ENCODE peak calls at places on chromosomes 5 and 9, in five cellular contexts. R is GM12878, Z is H1, J is HepG2, L is NT2/D1. A is an unnamed sample.

GRCh38 chr5:68415177-68416085 is 199.9 kb downstream of the PIK3R1 start:
- DNase-seq in R (no peak), Z (no peak), J (no peak), L (no peak), A (no peak)

GRCh38 chr5:77208507-77209163 is 1.8 kb upstream of the PDE8B start:
- DNase-seq in R (no peak), Z (no peak), J (no peak), L (no peak), A (no peak)

GRCh38 chr5:150599917-150600511 is 40.4 kb upstream of the SYNPO start:
- DNase-seq in R (no peak), Z (no peak), J (no peak), L (no peak), A (no peak)

GRCh38 chr9:126421567-126422428 is 95.2 kb downstream of the MVB12B start:
- DNase-seq in R (no peak), Z (no peak), J (no peak), L (peak), A (no peak)

GRCh38 chr5:96978812-96979449 is 43.1 kb downstream of the LNPEP start:
- DNase-seq in R (no peak), Z (no peak), J (no peak), L (no peak), A (no peak)

GRCh38 chr9:69385474-69386091 is 60.6 kb downstream of the ENTREP1 start:
- DNase-seq in R (no peak), Z (no peak), J (no peak), L (no peak), A (no peak)

GRCh38 chr5:122200456-122200855 is 71.1 kb downstream of the ZNF474 start:
- DNase-seq in R (no peak), Z (no peak), J (no peak), L (no peak), A (no peak)

GRCh38 chr9:134433101-134433500 is 106.8 kb downstream of the RXRA start:
- DNase-seq in R (no peak), Z (no peak), J (no peak), L (no peak), A (no peak)

GRCh38 chr5:176985516-176985915 is 21.1 kb downstream of the UIMC1 start:
- DNase-seq in R (no peak), Z (no peak), J (no peak), L (no peak), A (no peak)

GRCh38 chr9:98306384-98307145 is 51.1 kb upstream of the TBC1D2 start:
- DNase-seq in R (no peak), Z (no peak), J (no peak), L (no peak), A (no peak)

GRCh38 chr9:93326056-93326455 is 125.4 kb upstream of the FAM120A start:
- DNase-seq in R (no peak), Z (no peak), J (no peak), L (no peak), A (no peak)

DNA sequence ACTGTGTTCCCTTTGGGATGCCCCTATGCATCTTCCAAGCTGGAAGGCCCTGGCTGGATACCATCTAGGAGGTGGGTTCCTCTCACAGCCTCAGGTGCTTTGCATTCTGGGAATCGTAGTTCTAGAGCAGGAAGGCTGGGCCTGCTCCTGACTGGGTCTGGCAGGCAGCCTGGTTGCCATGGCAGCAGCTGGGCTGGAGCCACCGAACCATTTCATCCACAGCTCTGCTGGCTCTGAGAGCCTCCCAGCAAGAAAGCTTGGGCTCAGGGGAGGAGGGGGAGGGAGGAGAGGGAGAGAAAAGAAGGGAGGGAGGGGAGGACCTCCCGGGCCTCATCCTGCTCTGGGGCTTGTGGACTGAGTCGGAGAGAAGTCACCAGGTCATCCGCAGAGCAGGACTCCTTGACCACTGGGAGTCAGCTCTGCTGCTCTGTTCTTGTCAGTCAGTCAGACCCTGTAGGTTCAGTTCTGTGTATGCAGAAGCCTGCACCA is 65.2 kb upstream of the ARAP3 start:
- DNase-seq in R (no peak), Z (peak), J (no peak), L (peak), A (peak)
- TF ChIP-seq SUZ12 in R (no peak), Z (no peak), J (no peak), L (no peak), A (no peak)

GRCh38 chr5:15374886-15375285 is 125.1 kb upstream of the FBXL7 start:
- DNase-seq in R (no peak), Z (no peak), J (no peak), L (no peak), A (no peak)
- TF ChIP-seq SUZ12 in R (no peak), Z (no peak), J (no peak), L (no peak), A (no peak)

GRCh38 chr5:160315968-160316367 is 3.6 kb upstream of the CCNJL start:
- DNase-seq in R (no peak), Z (no peak), J (peak), L (no peak), A (no peak)
- TF ChIP-seq SUZ12 in R (no peak), Z (no peak), J (no peak), L (no peak), A (no peak)

GRCh38 chr5:81779125-81779934 is 28.4 kb upstream of the SSBP2 start:
- DNase-seq in R (peak), Z (no peak), J (no peak), L (no peak), A (no peak)
- TF ChIP-seq SUZ12 in R (no peak), Z (no peak), J (no peak), L (no peak), A (no peak)

GRCh38 chr5:75335486-75335885 is 1.5 kb upstream of the HMGCR start:
- DNase-seq in R (no peak), Z (no peak), J (peak), L (no peak), A (no peak)

GRCh38 chr5:75336625-75337336 is at the start of gene HMGCR:
- DNase-seq in R (peak), Z (peak), J (peak), L (peak), A (peak)

GRCh38 chr5:75338408-75338807 is 1.4 kb downstream of the HMGCR start:
- DNase-seq in R (no peak), Z (no peak), J (no peak), L (no peak), A (no peak)

GRCh38 chr5:75337366-75338021 is 474 bp downstream of the HMGCR start:
- DNase-seq in R (no peak), Z (no peak), J (no peak), L (no peak), A (peak)

DNA sequence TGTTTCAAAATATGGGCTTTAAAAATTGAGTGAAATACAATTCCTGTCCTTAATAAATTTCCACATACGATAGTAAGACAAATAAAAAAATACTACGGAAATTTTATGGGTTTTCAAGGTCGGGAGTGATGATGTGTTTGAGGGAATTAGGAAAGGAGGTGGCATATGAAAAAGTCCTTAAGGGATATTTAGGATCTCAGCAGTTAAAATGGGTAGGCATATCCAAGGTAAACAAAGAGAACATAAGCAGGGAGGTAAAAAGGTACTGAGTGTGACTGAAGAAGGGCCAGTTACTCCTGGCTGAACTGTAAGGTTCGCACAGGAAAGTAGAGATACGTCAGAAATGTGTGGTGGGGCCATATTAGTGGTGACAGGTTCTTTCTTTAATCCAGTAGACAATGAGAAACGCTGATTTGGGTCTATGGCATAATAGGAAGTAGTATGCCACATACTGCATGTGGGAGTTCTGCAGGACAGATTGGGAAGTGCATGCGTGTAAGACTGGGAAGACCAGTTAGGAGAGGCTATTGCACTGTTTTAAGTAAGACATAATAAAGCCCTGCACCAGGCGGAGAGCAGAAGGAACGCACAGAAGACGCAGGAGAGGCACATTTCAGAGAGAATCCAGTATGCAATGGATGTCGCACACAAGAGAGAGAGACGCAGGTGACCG is 932 bp upstream of the HMGCR start:
- DNase-seq in R (peak), Z (no peak), J (peak), L (no peak), A (peak)
- TF ChIP-seq SUZ12 in R (no peak), Z (no peak), J (no peak), L (no peak), A (no peak)

DNA sequence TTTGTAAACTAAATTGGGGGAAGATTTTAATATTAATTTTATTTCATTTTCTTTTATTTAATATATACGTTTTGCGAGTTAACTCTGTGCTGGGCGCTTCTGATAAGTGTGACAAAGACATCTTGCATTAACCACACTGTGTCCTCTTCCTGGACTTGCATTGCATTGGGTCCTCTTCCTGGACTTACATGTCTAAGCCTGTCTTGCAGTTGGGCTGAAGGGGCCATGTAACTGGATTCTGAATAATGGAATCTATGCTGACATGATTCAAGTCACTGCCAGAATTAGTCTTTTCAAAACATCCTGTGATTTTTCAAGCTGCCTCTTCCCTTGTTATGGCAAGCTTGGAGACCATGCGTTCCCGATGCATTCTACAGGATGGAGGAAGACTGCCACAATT is 122.6 kb downstream of the TRIM32 start:
- DNase-seq in R (no peak), Z (no peak), J (no peak), L (no peak), A (no peak)
- TF ChIP-seq SUZ12 in R (no peak), Z (no peak), J (no peak), L (no peak), A (no peak)

A was measured in HEK293T.